ENCODE peak calls at places on chromosomes 2 and 18, in seven cellular contexts. D, L, I, B, F, E and H are unnamed samples.

GRCh38 chr18:59180150-59180845 is 39.7 kb upstream of the GRP start:
- DNase-seq in E (no peak), D (no peak), I (no peak), L (no peak), B (no peak), F (no peak), H (no peak)

GRCh38 chr18:58391113-58391892 is 237.6 kb downstream of the ALPK2 start:
- DNase-seq in I (no peak), E (no peak), D (no peak), L (no peak), F (no peak), B (no peak), H (no peak)

GRCh38 chr2:71070294-71071025 is 2.0 kb downstream of the NAGK start:
- DNase-seq in F (no peak), L (no peak), I (no peak), D (peak; percentile 56), E (no peak), B (no peak), H (no peak)

GRCh38 chr2:33848486-33848885 is 249.4 kb upstream of the FAM98A start:
- DNase-seq in L (no peak), I (no peak), E (no peak), B (no peak), F (no peak), D (no peak), H (no peak)

GRCh38 chr2:238446371-238446770 is 19.6 kb downstream of the ASB1 start:
- DNase-seq in E (no peak), I (no peak), F (no peak), L (no peak), D (no peak), B (no peak), H (peak; percentile 13)

GRCh38 chr2:219596954-219597551 is 604 bp upstream of the STK11IP start:
- DNase-seq in I (no peak), B (no peak), E (no peak), D (no peak), F (no peak), L (no peak), H (no peak)

GRCh38 chr2:44836174-44836573 is 105.3 kb upstream of the SIX3 start:
- DNase-seq in E (no peak), L (no peak), D (no peak), F (no peak), I (no peak), B (no peak), H (peak; percentile 26)

GRCh38 chr2:31253344-31254155 is 19.6 kb downstream of the EHD3 start:
- DNase-seq in I (no peak), D (no peak), F (no peak), L (no peak), B (no peak), E (no peak), H (no peak)

GRCh38 chr2:239307221-239307569 is 93.6 kb downstream of the HDAC4 start:
- DNase-seq in I (no peak), L (no peak), B (no peak), F (no peak), E (no peak), D (no peak), H (no peak)

GRCh38 chr2:45918816-45919655 is 267.6 kb downstream of the PRKCE start:
- DNase-seq in B (no peak), L (no peak), E (no peak), F (no peak), I (no peak), D (no peak), H (no peak)

GRCh38 chr2:47189635-47190034 is 34.5 kb upstream of the STPG4 start:
- DNase-seq in E (no peak), D (no peak), I (no peak), L (no peak), B (no peak), F (no peak), H (no peak)

GRCh38 chr2:38438536-38439225 is 61.6 kb upstream of the ATL2 start:
- DNase-seq in B (no peak), D (no peak), E (no peak), I (no peak), L (no peak), F (no peak), H (no peak)

GRCh38 chr18:29540548-29540947 is 1363.6 kb upstream of the CDH2 start:
- DNase-seq in I (no peak), B (no peak), E (no peak), F (no peak), L (no peak), D (no peak), H (no peak)

GRCh38 chr2:46865181-46865970 is 50.2 kb downstream of the MCFD2 start:
- DNase-seq in I (peak; percentile 12), F (no peak), D (peak; percentile 54), L (no peak), E (no peak), B (no peak), H (no peak)

GRCh38 chr2:205660521-205661124 is 21.7 kb upstream of the NRP2 start:
- DNase-seq in D (peak; percentile 82), F (no peak), B (no peak), L (no peak), E (peak; percentile 39), I (no peak), H (no peak)

GRCh38 chr2:205865794-205866490 is 183.6 kb downstream of the NRP2 start:
- DNase-seq in B (no peak), D (peak; percentile 70), I (no peak), E (no peak), F (no peak), L (no peak), H (no peak)

GRCh38 chr18:79887181-79888000 is 64.1 kb downstream of the SLC66A2 start:
- DNase-seq in L (no peak), B (peak; percentile 3), E (no peak), F (no peak), I (peak; percentile 8), D (peak; percentile 57), H (no peak)

GRCh38 chr2:26606847-26607190 is 34.3 kb downstream of the CIB4 start:
- DNase-seq in I (no peak), E (no peak), B (no peak), L (no peak), F (no peak), D (peak; percentile 55), H (no peak)

GRCh38 chr2:191885103-191885502 is 38.2 kb upstream of the CAVIN2 start:
- DNase-seq in B (no peak), F (no peak), L (no peak), D (no peak), E (no peak), I (no peak), H (no peak)

GRCh38 chr2:113692698-113693428 is 63.6 kb downstream of the SLC35F5 start:
- DNase-seq in E (no peak), I (no peak), F (no peak), B (no peak), D (no peak), L (no peak), H (no peak)

GRCh38 chr2:174300114-174300513 is 34.6 kb upstream of the SP9 start:
- DNase-seq in E (no peak), I (no peak), L (no peak), B (no peak), D (no peak), F (no peak), H (no peak)

GRCh38 chr2:5592906-5593305 is 99.3 kb upstream of the SOX11 start:
- DNase-seq in F (no peak), L (no peak), D (no peak), E (no peak), B (no peak), I (no peak), H (no peak)

GRCh38 chr2:5594288-5594687 is 97.9 kb upstream of the SOX11 start:
- DNase-seq in L (no peak), E (no peak), B (no peak), I (no peak), D (no peak), F (no peak), H (no peak)

GRCh38 chr2:5587726-5588125 is 104.5 kb upstream of the SOX11 start:
- DNase-seq in I (no peak), L (no peak), B (no peak), D (no peak), E (no peak), F (no peak), H (no peak)

GRCh38 chr2:5590836-5591235 is 101.3 kb upstream of the SOX11 start:
- DNase-seq in L (no peak), I (no peak), F (no peak), E (no peak), D (no peak), B (no peak), H (no peak)

DNA sequence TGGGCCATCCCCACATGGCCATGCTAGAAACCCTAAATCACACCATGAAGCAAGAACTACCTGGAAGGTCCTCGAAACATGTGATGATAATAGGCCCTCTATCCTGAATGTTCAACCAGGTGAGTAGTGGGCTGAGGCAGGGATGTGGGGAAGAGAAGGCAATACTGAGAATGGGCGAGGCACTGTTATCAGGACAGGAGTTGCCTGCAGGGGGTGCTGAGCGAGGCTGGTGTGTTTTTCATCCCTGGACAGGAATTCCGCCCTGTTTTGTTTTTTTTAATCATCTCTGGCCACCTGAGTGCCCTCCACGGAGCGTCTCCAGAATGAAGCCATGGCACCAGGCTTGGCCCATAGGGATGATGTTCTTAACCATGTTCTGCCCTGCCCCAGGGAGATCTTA is 103.0 kb upstream of the SOX11 start:
- DNase-seq in L (no peak), F (no peak), D (no peak), B (no peak), I (no peak), E (no peak), H (no peak)
- H3K9me3 ChIP-seq in L (no peaks in the 10 kb centered on the region), F (no peaks in the 10 kb centered on the region), D (no peaks in the 10 kb centered on the region), B (no peaks in the 10 kb centered on the region), I (no peaks in the 10 kb centered on the region), E (no peaks in the 10 kb centered on the region), H (no peaks in the 10 kb centered on the region)

DNA sequence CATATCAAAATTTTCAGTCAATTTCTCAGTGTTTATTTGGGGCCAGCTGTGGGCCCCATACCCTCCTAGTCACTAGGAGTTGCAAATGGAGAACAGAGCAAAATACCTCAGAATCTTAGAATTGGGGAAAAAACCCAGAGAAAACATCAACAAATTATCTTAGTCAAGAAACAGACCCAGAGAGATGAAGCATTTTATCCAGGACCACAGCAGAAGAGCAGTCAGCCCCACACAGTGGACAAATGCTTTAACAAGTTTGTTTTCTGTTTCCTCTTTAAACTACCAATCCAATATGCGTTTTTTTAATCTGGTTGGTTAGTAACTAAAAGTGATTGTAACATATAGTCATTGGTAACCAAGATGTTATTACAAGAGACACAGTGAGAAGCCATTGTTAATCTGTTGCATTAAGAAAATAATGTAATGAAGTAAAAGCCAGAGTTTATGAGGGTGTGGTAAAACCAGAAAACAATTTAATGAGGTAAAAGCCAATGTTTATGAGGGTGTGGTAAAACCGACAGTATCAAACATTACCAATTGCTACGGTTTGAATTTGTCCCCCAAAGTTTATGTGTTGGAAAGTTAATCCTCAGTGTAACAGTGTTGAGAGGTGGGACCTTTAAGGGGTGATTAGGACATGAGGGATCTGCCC is 60.7 kb upstream of the COX7A2L start:
- DNase-seq in E (no peak), L (no peak), I (no peak), D (no peak), B (no peak), F (no peak), H (no peak)
- H3K27me3 ChIP-seq in E (no peaks in the 10 kb centered on the region), L (no peaks in the 10 kb centered on the region), I (no peaks in the 10 kb centered on the region), D (peaks cover 5% of the 10 kb centered on the region), B (no peaks in the 10 kb centered on the region), F (peaks cover 16% of the 10 kb centered on the region), H (no peaks in the 10 kb centered on the region)

GRCh38 chr18:62585274-62586147 is 62.7 kb downstream of the ZCCHC2 start:
- DNase-seq in D (no peak), E (no peak), L (no peak), F (no peak), I (no peak), B (no peak), H (no peak)
- H3K27ac ChIP-seq in D (no peak overlapping the region), E (no peak overlapping the region), L (no peak overlapping the region), F (no peak overlapping the region), I (no peak overlapping the region), B (no peak overlapping the region), H (no peak overlapping the region)

GRCh38 chr2:125822746-125823145 is 833.2 kb upstream of the GYPC start:
- DNase-seq in D (no peak), F (no peak), E (no peak), B (no peak), L (no peak), I (no peak), H (no peak)
- H3K9me3 ChIP-seq in D (no peaks in the 10 kb centered on the region), F (no peaks in the 10 kb centered on the region), E (no peaks in the 10 kb centered on the region), B (no peaks in the 10 kb centered on the region), L (no peaks in the 10 kb centered on the region), I (no peaks in the 10 kb centered on the region), H (no peaks in the 10 kb centered on the region)